ENCODE peak calls at places on chromosomes 12 and 14, in six cellular contexts. E, A, P, F, Z and M are unnamed samples.

GRCh38 chr12:62732861-62733427 is 202.0 kb downstream of the PPM1H start:
- DNase-seq in E (no peak), A (peak; percentile 88), P (no peak), F (no peak), Z (no peak), M (no peak)

GRCh38 chr14:62957562-62957961 is 87.7 kb downstream of the KCNH5 start:
- DNase-seq in E (no peak), A (peak; percentile 97), P (no peak), F (no peak), Z (no peak), M (peak; percentile 12)

GRCh38 chr12:130761537-130762318 is 45.6 kb upstream of the RIMBP2 start:
- DNase-seq in E (peak; percentile 13), A (peak; percentile 53), P (peak; percentile 48), F (peak; percentile 77), Z (peak; percentile 42), M (peak; percentile 85)

GRCh38 chr12:123965382-123965781 is 7.2 kb downstream of the CCDC92 start:
- DNase-seq in E (no peak), A (no peak), P (no peak), F (no peak), Z (no peak), M (no peak)

GRCh38 chr12:47838286-47838931 is 18.7 kb upstream of the HDAC7 start:
- DNase-seq in E (no peak), A (peak; percentile 18), P (no peak), F (peak; percentile 73), Z (no peak), M (peak; percentile 49)

GRCh38 chr12:110798461-110798860 is 48.3 kb upstream of the CCDC63 start:
- DNase-seq in E (no peak), A (no peak), P (no peak), F (no peak), Z (no peak), M (no peak)

GRCh38 chr12:54419088-54419887 is at the start of gene ITGA5:
- DNase-seq in E (no peak), A (peak; percentile 53), P (no peak), F (peak; percentile 63), Z (peak; percentile 50), M (peak; percentile 34)

GRCh38 chr12:107484941-107485340 is 200.7 kb upstream of the PWP1 start:
- DNase-seq in E (no peak), A (no peak), P (no peak), F (no peak), Z (no peak), M (no peak)

GRCh38 chr12:39646963-39647362 is 27.4 kb upstream of the ABCD2 start:
- DNase-seq in E (no peak), A (no peak), P (no peak), F (no peak), Z (no peak), M (no peak)

GRCh38 chr12:21906919-21907642 is 34.1 kb downstream of the ABCC9 start:
- DNase-seq in E (no peak), A (no peak), P (no peak), F (no peak), Z (no peak), M (no peak)

GRCh38 chr12:52097045-52097666 is 17.7 kb downstream of the SMIM41 start:
- DNase-seq in E (no peak), A (no peak), P (no peak), F (no peak), Z (no peak), M (no peak)

GRCh38 chr12:128729628-128730121 is 94.1 kb downstream of the SLC15A4 start:
- DNase-seq in E (no peak), A (no peak), P (no peak), F (no peak), Z (no peak), M (no peak)